ENCODE peak calls at places on chromosomes 6 and 20, in eight cellular contexts. R is fibroblast of lung; J is progenitor cell of endocrine pancreas; H is activated CD8-positive, alpha-beta memory T cell treated with anti-CD3 and anti-CD28 coated beads for 24 hours; K is HEK293T; T is neuronal stem cell; C is hippocampal formation; E is stimulated activated CD8-positive, alpha-beta memory T cell treated with anti-CD3 and anti-CD28 coated beads, Interleukin-15, amount 100 ng/mL, for 48 hours. V is an unnamed sample.

GRCh38 chr20:44603327-44603726 is 20.9 kb downstream of the PKIG start:
- DNase-seq in R (no peak), J (no peak), H (no peak), K (no peak), T (no peak), C (no peak), E (no peak), V (no peak)

GRCh38 chr6:32700391-32701040 is 34.1 kb upstream of the HLA-DQB1 start:
- DNase-seq in R (peak), J (peak), H (peak), K (peak), T (peak), C (peak), E (no peak), V (peak)

GRCh38 chr20:4925842-4926530 is 75.3 kb downstream of the SLC23A2 start:
- DNase-seq in R (peak), J (no peak), H (no peak), K (no peak), T (no peak), C (no peak), E (no peak), V (no peak)

GRCh38 chr20:42097741-42098140 is 479.6 kb upstream of the CHD6 start:
- DNase-seq in R (no peak), J (no peak), H (no peak), K (no peak), T (no peak), C (no peak), E (no peak), V (no peak)

GRCh38 chr20:44572551-44573500 is 9.6 kb upstream of the PKIG start:
- DNase-seq in R (peak), J (no peak), H (no peak), K (no peak), T (no peak), C (peak), E (no peak), V (no peak)

GRCh38 chr20:62837790-62838458 is 21.1 kb downstream of the COL9A3 start:
- DNase-seq in R (no peak), J (no peak), H (no peak), K (no peak), T (no peak), C (no peak), E (no peak), V (no peak)

GRCh38 chr6:111722220-111722731 is 116.6 kb upstream of the TRAF3IP2 start:
- DNase-seq in R (peak), J (no peak), H (no peak), K (no peak), T (no peak), C (no peak), E (no peak), V (no peak)

GRCh38 chr6:26323525-26324294 is 41.3 kb upstream of the BTN3A2 start:
- DNase-seq in R (no peak), J (no peak), H (no peak), K (no peak), T (no peak), C (no peak), E (no peak), V (no peak)

GRCh38 chr6:108116781-108117426 is 42.4 kb upstream of the OSTM1 start:
- DNase-seq in R (no peak), J (no peak), H (peak), K (no peak), T (no peak), C (no peak), E (no peak), V (no peak)

GRCh38 chr6:86500035-86500434 is 437.3 kb upstream of the HTR1E start:
- DNase-seq in R (no peak), J (no peak), H (no peak), K (no peak), T (no peak), C (no peak), E (no peak), V (no peak)

GRCh38 chr6:53210821-53211220 is 62.2 kb upstream of the GCM1 start:
- DNase-seq in R (no peak), J (no peak), H (no peak), K (no peak), T (no peak), C (no peak), E (no peak), V (no peak)

GRCh38 chr6:117169060-117169635 is 96.2 kb upstream of the VGLL2 start:
- DNase-seq in R (no peak), J (no peak), H (no peak), K (no peak), T (no peak), C (no peak), E (no peak), V (no peak)

GRCh38 chr6:166515072-166515810 is 71.2 kb downstream of the RAMACL start:
- DNase-seq in R (peak), J (no peak), H (no peak), K (peak), T (no peak), C (no peak), E (peak), V (peak)

GRCh38 chr6:48486876-48487275 is 375.9 kb upstream of the PTCHD4 start:
- DNase-seq in R (no peak), J (no peak), H (no peak), K (no peak), T (no peak), C (no peak), E (no peak), V (no peak)

GRCh38 chr6:15148356-15149058 is 97.4 kb upstream of the JARID2 start:
- DNase-seq in R (peak), J (no peak), H (no peak), K (peak), T (no peak), C (no peak), E (no peak), V (no peak)

GRCh38 chr6:136764522-136764993 is 27.7 kb downstream of the MAP3K5 start:
- DNase-seq in R (no peak), J (no peak), H (no peak), K (no peak), T (no peak), C (no peak), E (no peak), V (no peak)

GRCh38 chr6:160882741-160883340 is 108.7 kb upstream of the MAP3K4 start:
- DNase-seq in R (peak), J (no peak), H (no peak), K (no peak), T (no peak), C (no peak), E (no peak), V (no peak)

GRCh38 chr6:124310139-124310538 is 506.5 kb downstream of the NKAIN2 start:
- DNase-seq in R (no peak), J (no peak), H (no peak), K (no peak), T (no peak), C (no peak), E (no peak), V (no peak)

GRCh38 chr6:43491750-43492661 is 14.6 kb downstream of the TJAP1 start:
- DNase-seq in R (peak), J (no peak), H (no peak), K (no peak), T (no peak), C (peak), E (no peak), V (no peak)

GRCh38 chr20:51426879-51427624 is 115.5 kb downstream of the NFATC2 start:
- DNase-seq in R (no peak), J (no peak), H (no peak), K (no peak), T (no peak), C (no peak), E (no peak), V (no peak)

GRCh38 chr20:2296545-2297351 is 947 bp downstream of the TGM3 start:
- DNase-seq in R (no peak), J (no peak), H (no peak), K (no peak), T (no peak), C (no peak), E (no peak), V (no peak)

GRCh38 chr6:141208101-141208500 is 924.6 kb upstream of the GJE1 start:
- DNase-seq in R (no peak), J (no peak), H (no peak), K (no peak), T (no peak), C (no peak), E (no peak), V (no peak)

V was measured in HuH-7.5.